ENCODE peak calls at places on chromosomes 1 and 21, in six cellular contexts. X is natural killer cell, R is PC-3, K is foreskin fibroblast, F is nephron progenitor cell, B is brain microvascular endothelial cell. V is an unnamed sample.

GRCh38 chr1:114336360-114336759 is 174.6 kb downstream of the TRIM33 start:
- DNase-seq in R (no peak), F (no peak), B (no peak), X (no peak), K (no peak), V (no peak)

GRCh38 chr1:29896300-29896699 is 660.0 kb downstream of the PTPRU start:
- DNase-seq in F (no peak), R (no peak), B (no peak), K (no peak), X (no peak), V (no peak)

GRCh38 chr1:83910461-83910860 is 88.5 kb downstream of the TTLL7 start:
- DNase-seq in X (no peak), R (no peak), F (no peak), K (peak), B (no peak), V (no peak)

GRCh38 chr1:201779351-201779880 is 49.5 kb upstream of the IPO9 start:
- DNase-seq in R (no peak), X (no peak), F (no peak), B (no peak), K (no peak), V (no peak)

GRCh38 chr21:19731251-19731650 is 1267.0 kb upstream of the NCAM2 start:
- DNase-seq in B (no peak), K (no peak), F (no peak), R (no peak), X (no peak), V (no peak)

GRCh38 chr21:44962481-44962966 is 22.7 kb downstream of the SLX9 start:
- DNase-seq in X (no peak), K (peak), B (peak), R (no peak), F (no peak), V (no peak)

GRCh38 chr1:75855010-75855409 is 58.3 kb downstream of the MSH4 start:
- DNase-seq in R (peak), X (no peak), B (peak), F (no peak), K (peak), V (no peak)

GRCh38 chr1:21663951-21664805 is 5.0 kb downstream of the RAP1GAP start:
- DNase-seq in B (no peak), F (no peak), X (no peak), K (no peak), R (no peak), V (peak)

GRCh38 chr1:38063616-38064015 is 17.0 kb upstream of the POU3F1 start:
- DNase-seq in R (no peak), B (no peak), K (no peak), F (no peak), X (no peak), V (no peak)

GRCh38 chr21:36321325-36322082 is 1.5 kb downstream of the MORC3 start:
- DNase-seq in F (peak), B (peak), K (no peak), R (peak), X (no peak), V (no peak)

GRCh38 chr21:45162115-45162514 is 87.7 kb downstream of the ADARB1 start:
- DNase-seq in X (no peak), F (no peak), K (no peak), B (no peak), R (no peak), V (no peak)

GRCh38 chr1:26597629-26598039 is 68.1 kb downstream of the RPS6KA1 start:
- DNase-seq in R (peak), K (no peak), X (no peak), B (no peak), F (no peak), V (no peak)
- TF ChIP-seq CTCF in R (peak), K (peak), X (peak), B (peak), F (peak), V (peak)

DNA sequence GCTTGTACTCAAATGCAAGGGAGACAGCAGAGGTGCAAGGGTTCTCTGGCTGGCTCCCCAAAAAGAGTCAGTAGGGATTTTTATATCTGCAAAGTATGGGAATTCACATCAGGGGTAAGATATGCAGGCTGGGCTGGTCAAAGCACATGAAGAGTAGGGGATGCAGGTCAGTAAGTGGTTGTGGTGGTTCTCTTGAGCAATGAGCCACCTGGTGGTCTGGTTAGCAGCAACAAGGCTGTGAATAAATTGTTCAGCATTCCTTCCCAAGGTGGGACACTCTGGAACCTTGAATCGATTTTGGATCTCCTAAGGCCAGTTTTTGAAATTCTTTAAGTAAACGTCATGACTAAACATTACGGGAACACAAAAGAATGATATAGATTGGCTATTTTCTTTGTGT is 563.0 kb upstream of the NEGR1 start:
- DNase-seq in B (peak), F (no peak), R (peak), K (no peak), X (no peak), V (no peak)
- TF ChIP-seq CTCF in B (peak), F (no peak), R (peak), K (peak), X (no peak), V (no peak)

GRCh38 chr1:86739901-86740507 is 35.6 kb downstream of the SH3GLB1 start:
- DNase-seq in R (no peak), K (no peak), B (no peak), F (no peak), X (no peak), V (no peak)

GRCh38 chr1:86747304-86747703 is 42.9 kb downstream of the SH3GLB1 start:
- DNase-seq in R (no peak), B (no peak), K (no peak), X (no peak), F (no peak), V (no peak)

GRCh38 chr1:86741947-86742572 is 37.7 kb downstream of the SH3GLB1 start:
- DNase-seq in X (no peak), B (peak), F (peak), K (no peak), R (peak), V (no peak)
- TF ChIP-seq CTCF in X (peak), B (peak), F (peak), K (peak), R (peak), V (peak)

GRCh38 chr1:209646558-209646957 is 5.7 kb downstream of the LAMB3 start:
- DNase-seq in F (no peak), B (no peak), K (no peak), X (no peak), R (peak), V (no peak)
- TF ChIP-seq CTCF in F (no peak), B (peak), K (peak), X (no peak), R (peak), V (peak)

DNA sequence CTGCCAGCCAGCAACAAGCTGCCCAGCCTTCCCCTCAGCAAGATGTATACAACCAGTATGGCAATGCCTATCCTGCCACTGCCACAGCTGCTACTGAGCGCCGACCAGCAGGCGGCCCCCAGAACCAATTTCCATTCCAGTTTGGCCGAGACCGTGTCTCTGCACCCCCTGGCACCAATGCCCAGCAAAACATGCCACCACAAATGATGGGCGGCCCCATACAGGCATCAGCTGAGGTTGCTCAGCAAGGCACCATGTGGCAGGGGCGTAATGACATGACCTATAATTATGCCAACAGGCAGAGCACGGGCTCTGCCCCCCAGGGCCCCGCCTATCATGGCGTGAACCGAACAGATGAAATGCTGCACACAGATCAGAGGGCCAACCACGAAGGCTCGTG is 13.3 kb upstream of the PIGV start:
- DNase-seq in K (no peak), F (no peak), X (no peak), B (no peak), R (no peak), V (no peak)
- TF ChIP-seq CTCF in K (no peak), F (no peak), X (no peak), B (no peak), R (no peak), V (no peak)

GRCh38 chr21:38760017-38760761 is 45.5 kb upstream of the ETS2 start:
- DNase-seq in K (no peak), B (no peak), X (no peak), R (no peak), F (no peak), V (no peak)
- TF ChIP-seq CTCF in K (no peak), B (no peak), X (no peak), R (no peak), F (no peak), V (no peak)

GRCh38 chr1:175225805-175226129 is 33.2 kb upstream of the KIAA0040 start:
- DNase-seq in F (no peak), K (no peak), B (no peak), X (no peak), R (no peak), V (no peak)
- TF ChIP-seq CTCF in F (no peak), K (no peak), B (no peak), X (no peak), R (no peak), V (no peak)